ENCODE peak calls at places on chromosomes 2 and 18, in four cellular contexts. F, P, I and G are unnamed samples.

GRCh38 chr2:30981101-30981500 is 157.1 kb downstream of the GALNT14 start:
- DNase-seq in F (no peak), P (no peak), I (no peak), G (no peak)

GRCh38 chr2:42961385-42961800 is 169.0 kb upstream of the HAAO start:
- DNase-seq in F (no peak), P (no peak), I (no peak), G (no peak)

GRCh38 chr2:205076405-205076804 is 531.1 kb downstream of the PARD3B start:
- DNase-seq in F (peak; percentile 20), P (no peak), I (no peak), G (no peak)

GRCh38 chr2:84532291-84532690 is 16.0 kb downstream of the DNAH6 start:
- DNase-seq in F (no peak), P (no peak), I (no peak), G (no peak)

GRCh38 chr2:221431477-221431876 is 140.6 kb downstream of the EPHA4 start:
- DNase-seq in F (no peak), P (no peak), I (no peak), G (no peak)

GRCh38 chr2:237685408-237685807 is 58.0 kb downstream of the LRRFIP1 start:
- DNase-seq in F (no peak), P (no peak), I (no peak), G (peak; percentile 66)

GRCh38 chr2:61018319-61018750 is 280 bp upstream of the PUS10 start:
- DNase-seq in F (no peak), P (no peak), I (no peak), G (no peak)

GRCh38 chr2:39223909-39224308 is 19.9 kb downstream of the CDKL4 start:
- DNase-seq in F (no peak), P (no peak), I (no peak), G (no peak)

GRCh38 chr2:111121028-111121872 is 536 bp downstream of the BCL2L11 start:
- DNase-seq in F (peak; percentile 48), P (peak; percentile 51), I (no peak), G (peak; percentile 35)

GRCh38 chr2:216694201-216694825 is 1.0 kb downstream of the IGFBP5 start:
- DNase-seq in F (peak; percentile 77), P (no peak), I (no peak), G (no peak)

GRCh38 chr2:43000242-43001054 is 208.1 kb upstream of the HAAO start:
- DNase-seq in F (no peak), P (no peak), I (no peak), G (peak; percentile 84)

GRCh38 chr2:145060876-145061275 is 541.0 kb upstream of the ZEB2 start:
- DNase-seq in F (no peak), P (no peak), I (no peak), G (no peak)

GRCh38 chr2:158131483-158131912 is 29.8 kb downstream of the UPP2 start:
- DNase-seq in F (no peak), P (no peak), I (no peak), G (peak; percentile 56)

GRCh38 chr2:27442282-27442980 is at the start of gene KRTCAP3:
- DNase-seq in F (peak; percentile 91), P (peak; percentile 73), I (no peak), G (no peak)

GRCh38 chr2:164794432-164795231 is 47.0 kb downstream of the COBLL1 start:
- DNase-seq in F (no peak), P (no peak), I (no peak), G (no peak)

GRCh38 chr2:229319558-229319957 is 48.5 kb upstream of the PID1 start:
- DNase-seq in F (no peak), P (no peak), I (no peak), G (no peak)

GRCh38 chr2:129849559-129850160 is 129.8 kb upstream of the RAB6C start:
- DNase-seq in F (no peak), P (peak; percentile 39), I (peak; percentile 40), G (peak; percentile 69)

GRCh38 chr2:199370150-199370780 is 87.5 kb downstream of the SATB2 start:
- DNase-seq in F (no peak), P (no peak), I (no peak), G (no peak)

GRCh38 chr18:51687845-51688585 is 490.5 kb upstream of the MEX3C start:
- DNase-seq in F (no peak), P (no peak), I (no peak), G (no peak)

GRCh38 chr2:24454258-24454657 is 36.8 kb upstream of the NCOA1 start:
- DNase-seq in F (no peak), P (no peak), I (no peak), G (no peak)

GRCh38 chr2:181891966-181892794 is 650 bp downstream of the ITPRID2 start:
- DNase-seq in F (peak; percentile 56), P (peak; percentile 59), I (no peak), G (peak; percentile 72)

GRCh38 chr2:57621984-57622383 is 424.6 kb upstream of the VRK2 start:
- DNase-seq in F (no peak), P (no peak), I (no peak), G (no peak)

GRCh38 chr2:70984228-70984575 is 5.8 kb downstream of the ANKRD53 start:
- DNase-seq in F (no peak), P (no peak), I (no peak), G (no peak)

GRCh38 chr2:237618449-237618848 is 8.9 kb upstream of the LRRFIP1 start:
- DNase-seq in F (no peak), P (no peak), I (no peak), G (no peak)

GRCh38 chr2:10447300-10448207 is 573 bp downstream of the ODC1 start:
- DNase-seq in F (peak; percentile 32), P (peak; percentile 82), I (peak; percentile 15), G (peak; percentile 38)

GRCh38 chr2:36356199-36356989 is 816 bp downstream of the CRIM1 start:
- DNase-seq in F (peak; percentile 58), P (no peak), I (no peak), G (no peak)

GRCh38 chr18:23158884-23159820 is 23.9 kb downstream of the CABLES1 start:
- DNase-seq in F (no peak), P (no peak), I (no peak), G (no peak)

GRCh38 chr2:68411397-68412126 is 46.5 kb downstream of the PLEK start:
- DNase-seq in F (no peak), P (no peak), I (peak; percentile 84), G (no peak)

GRCh38 chr2:8761529-8762164 is 75.8 kb downstream of the KIDINS220 start:
- DNase-seq in F (no peak), P (peak; percentile 54), I (peak; percentile 35), G (peak; percentile 36)

GRCh38 chr2:120287183-120288015 is 34.7 kb downstream of the RALB start:
- DNase-seq in F (no peak), P (no peak), I (peak; percentile 80), G (no peak)

GRCh38 chr2:227256605-227257004 is 68.4 kb upstream of the MFF start:
- DNase-seq in F (no peak), P (no peak), I (no peak), G (no peak)

DNA sequence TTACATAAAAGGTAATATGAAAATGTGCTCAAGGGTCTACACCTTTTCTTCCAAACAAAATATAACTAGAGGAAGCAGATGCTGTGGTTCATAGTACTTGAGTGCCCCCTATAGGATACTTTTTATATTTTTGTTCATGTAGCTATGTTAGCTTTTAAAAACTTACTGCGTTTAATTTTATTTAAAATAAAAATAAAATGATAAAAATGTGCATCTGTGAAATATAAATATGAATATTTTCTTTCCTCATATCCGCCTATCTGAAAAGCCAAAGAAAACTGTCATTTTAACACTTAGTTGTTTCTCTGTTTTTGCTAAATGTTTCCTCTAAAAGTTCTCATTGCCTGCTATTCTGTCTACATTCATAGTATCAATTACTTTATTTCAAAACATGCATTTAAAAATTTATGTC is 9.6 kb upstream of the LRP1B start:
- DNase-seq in F (no peak), P (no peak), I (no peak), G (peak; percentile 12)
- TF ChIP-seq CREM in F (no peak), P (no peak), I (no peak), G (no peak)

GRCh38 chr2:63654959-63655358 is 66.2 kb downstream of the MDH1 start:
- DNase-seq in F (no peak), P (no peak), I (peak; percentile 26), G (no peak)
- TF ChIP-seq CREM in F (no peak), P (no peak), I (no peak), G (no peak)

GRCh38 chr2:59449264-59449663 is 1104.2 kb downstream of the BCL11A start:
- DNase-seq in F (no peak), P (no peak), I (no peak), G (no peak)
- TF ChIP-seq CREM in F (no peak), P (no peak), I (no peak), G (no peak)

GRCh38 chr2:238930216-238930615 is 82.3 kb downstream of the TWIST2 start:
- DNase-seq in F (no peak), P (no peak), I (no peak), G (no peak)
- TF ChIP-seq CREM in F (no peak), P (no peak), I (no peak), G (no peak)

DNA sequence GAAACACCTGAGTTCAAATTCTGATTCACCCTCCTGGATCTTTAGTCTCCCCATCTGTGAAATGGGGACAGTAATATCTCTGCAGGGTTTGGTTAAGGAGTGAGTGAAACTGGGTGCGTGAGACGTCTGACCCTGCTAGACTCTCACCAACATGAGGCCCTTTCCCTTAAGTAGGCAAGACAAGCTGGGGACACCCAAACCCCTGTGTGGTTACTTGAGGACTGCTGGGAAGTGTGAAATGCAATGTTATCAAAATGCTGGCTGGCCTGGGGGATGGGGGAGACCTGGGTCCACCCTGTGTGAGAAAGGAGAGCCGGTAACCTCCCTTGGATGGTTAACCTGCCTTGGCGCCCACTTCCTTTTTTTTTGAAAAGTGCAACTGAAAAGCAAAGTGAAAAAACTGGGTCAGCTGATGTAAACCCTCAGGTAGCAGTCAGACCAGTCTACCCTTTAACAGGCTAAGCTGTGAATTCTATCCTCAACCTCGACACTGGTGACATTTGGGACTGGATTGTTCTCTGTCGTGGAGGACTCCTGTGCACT is 82.3 kb downstream of the INPP5D start:
- DNase-seq in F (no peak), P (no peak), I (peak; percentile 74), G (no peak)
- TF ChIP-seq CREM in F (no peak), P (no peak), I (no peak), G (no peak)

DNA sequence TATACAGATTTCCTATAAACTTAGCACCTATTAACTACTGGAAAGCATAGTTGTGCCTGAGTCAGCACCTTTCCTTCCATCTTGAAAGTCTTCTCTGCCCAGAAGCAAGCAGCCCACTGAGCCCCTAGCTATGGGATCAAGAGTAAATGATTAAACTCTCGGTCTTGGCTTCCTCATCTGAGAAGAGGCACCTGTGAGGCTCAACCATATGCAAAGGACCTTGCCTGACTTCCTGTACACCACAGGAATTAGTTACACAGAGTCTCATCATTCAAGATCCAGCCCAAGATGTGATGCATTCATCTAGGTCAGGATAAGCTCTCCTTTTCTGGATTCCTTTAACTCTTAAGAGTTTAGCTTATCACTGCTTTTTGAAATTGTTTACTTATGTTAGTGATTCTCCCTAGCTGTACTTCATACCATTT is 96.0 kb downstream of the CDH2 start:
- DNase-seq in F (no peak), P (no peak), I (no peak), G (no peak)
- TF ChIP-seq CREM in F (no peak), P (no peak), I (no peak), G (no peak)